ENCODE peak calls at places on chromosomes 7 and 10, in nine cellular contexts. P, Z, H, N, W, U, I, O and Q are unnamed samples.

GRCh38 chr10:13338337-13339128 is 9.6 kb downstream of the SEPHS1 start:
- DNase-seq in P (no peak), Z (peak), H (no peak), U (no peak), N (no peak), W (no peak), I (no peak), O (peak), Q (no peak)

GRCh38 chr7:153682628-153683027 is 369.6 kb upstream of the DPP6 start:
- DNase-seq in W (no peak), N (no peak), U (no peak), I (no peak), O (no peak), H (no peak), Z (no peak), P (no peak), Q (no peak)

GRCh38 chr7:155208681-155209477 is 88.8 kb upstream of the INSIG1 start:
- DNase-seq in Z (peak), U (no peak), P (no peak), I (no peak), O (no peak), N (no peak), H (no peak), W (no peak), Q (no peak)

GRCh38 chr7:47454066-47454950 is 127.6 kb downstream of the TNS3 start:
- DNase-seq in W (peak), N (no peak), I (no peak), U (no peak), Z (peak), P (no peak), H (no peak), O (no peak), Q (no peak)

GRCh38 chr7:99398891-99399445 is 9.4 kb downstream of the PDAP1 start:
- DNase-seq in Z (no peak), O (no peak), N (no peak), P (no peak), W (no peak), U (no peak), H (no peak), I (no peak), Q (no peak)

GRCh38 chr10:50605280-50606270 is 18.2 kb downstream of the SGMS1 start:
- DNase-seq in O (peak), P (no peak), I (peak), Z (peak), W (peak), U (no peak), N (no peak), H (no peak), Q (peak)

GRCh38 chr10:116710021-116710420 is 32.3 kb downstream of the HSPA12A start:
- DNase-seq in U (no peak), W (no peak), H (no peak), P (no peak), O (no peak), Z (no peak), I (no peak), N (no peak), Q (no peak)

GRCh38 chr7:33849004-33849403 is 56.3 kb upstream of the BMPER start:
- DNase-seq in I (no peak), W (no peak), H (no peak), U (no peak), Z (peak), N (no peak), O (peak), P (no peak), Q (no peak)

GRCh38 chr7:129169705-129170319 is 18.6 kb upstream of the SMO start:
- DNase-seq in O (no peak), H (no peak), W (no peak), I (no peak), Z (no peak), U (no peak), N (peak), P (no peak), Q (no peak)

GRCh38 chr10:12241810-12242529 is 46.0 kb downstream of the CDC123 start:
- DNase-seq in Z (no peak), O (peak), N (no peak), I (peak), H (no peak), W (peak), U (no peak), P (no peak), Q (no peak)

GRCh38 chr7:155261031-155261985 is 36.4 kb upstream of the INSIG1 start:
- DNase-seq in W (no peak), N (no peak), O (no peak), Z (no peak), U (no peak), H (no peak), P (no peak), I (no peak), Q (no peak)

GRCh38 chr10:71234970-71235681 is 22.8 kb downstream of the UNC5B start:
- DNase-seq in Z (peak), I (no peak), O (peak), W (peak), P (no peak), N (no peak), H (no peak), U (no peak), Q (peak)

GRCh38 chr10:50385610-50386009 is 134.3 kb upstream of the ASAH2 start:
- DNase-seq in U (no peak), N (no peak), O (peak), W (peak), H (no peak), I (peak), P (no peak), Z (peak), Q (no peak)

GRCh38 chr7:34160261-34160752 is 255.0 kb downstream of the BMPER start:
- DNase-seq in Z (peak), N (no peak), W (peak), U (no peak), H (no peak), P (no peak), I (no peak), O (peak), Q (no peak)

GRCh38 chr10:126398924-126399323 is 10.6 kb upstream of the ADAM12 start:
- DNase-seq in O (no peak), H (no peak), P (no peak), N (no peak), Z (peak), I (no peak), W (no peak), U (no peak), Q (no peak)

GRCh38 chr10:1199345-1199673 is 143.1 kb downstream of the WDR37 start:
- DNase-seq in O (no peak), U (no peak), H (no peak), I (no peak), W (no peak), N (no peak), Z (no peak), P (no peak), Q (no peak)

GRCh38 chr7:31373337-31374289 is 33.1 kb upstream of the NEUROD6 start:
- DNase-seq in H (no peak), N (peak), P (no peak), U (no peak), Z (peak), I (no peak), O (peak), W (peak), Q (peak)

GRCh38 chr7:3068568-3068967 is 24.9 kb upstream of the CARD11 start:
- DNase-seq in P (no peak), U (no peak), Z (no peak), O (no peak), H (no peak), W (no peak), N (no peak), I (no peak), Q (no peak)

GRCh38 chr7:123594813-123595241 is 6.8 kb upstream of the ASB15 start:
- DNase-seq in O (no peak), H (no peak), N (no peak), P (no peak), U (no peak), Z (no peak), I (no peak), W (no peak), Q (no peak)

GRCh38 chr10:87829986-87830732 is 12.1 kb upstream of the ATAD1 start:
- DNase-seq in H (no peak), Z (no peak), W (no peak), I (no peak), P (no peak), N (no peak), O (peak), U (no peak), Q (no peak)

GRCh38 chr7:25707733-25708132 is 444.3 kb upstream of the NFE2L3 start:
- DNase-seq in O (no peak), U (no peak), P (no peak), Z (no peak), I (no peak), N (no peak), H (no peak), W (peak), Q (no peak)

GRCh38 chr7:128815289-128815938 is 14.8 kb upstream of the FLNC start:
- DNase-seq in P (no peak), Z (no peak), N (no peak), W (no peak), I (no peak), O (no peak), U (no peak), H (no peak), Q (no peak)

GRCh38 chr10:364267-364775 is 229.1 kb downstream of the ZMYND11 start:
- DNase-seq in H (no peak), W (no peak), Z (no peak), U (no peak), P (no peak), I (no peak), O (no peak), N (no peak), Q (no peak)

GRCh38 chr10:68110027-68110426 is 739 bp downstream of the MYPN start:
- DNase-seq in U (no peak), N (no peak), O (peak), W (peak), H (no peak), P (no peak), I (no peak), Z (peak), Q (no peak)

GRCh38 chr10:72243822-72244437 is 27.9 kb upstream of the ASCC1 start:
- DNase-seq in P (no peak), H (no peak), O (peak), I (peak), N (no peak), U (no peak), Z (peak), W (peak), Q (peak)